ENCODE peak calls at places on chromosomes 12 and 14, in four cellular contexts. D is GM20000, C is endothelial cell, X is GM12878. N is an unnamed sample.
A peak's percentile ranks its signal among the peaks of the same experiment; 100 is the strongest.

GRCh38 chr12:10400829-10401228 is 8.7 kb downstream of the KLRC4 start:
- DNase-seq in D (no peak), C (no peak), X (no peak), N (no peak)

GRCh38 chr12:29547151-29547561 is 49.7 kb upstream of the OVCH1 start:
- DNase-seq in D (no peak), C (no peak), X (no peak), N (no peak)

GRCh38 chr14:103808403-103809001 is 38.9 kb downstream of the PPP1R13B start:
- DNase-seq in D (peak; percentile 52), C (peak; percentile 78), X (no peak), N (peak; percentile 75)

GRCh38 chr14:28083456-28083855 is 683.1 kb upstream of the FOXG1 start:
- DNase-seq in D (no peak), C (no peak), X (no peak), N (no peak)

GRCh38 chr12:94305293-94305957 is 154.2 kb downstream of the CEP83 start:
- DNase-seq in D (no peak), C (no peak), X (peak; percentile 67), N (no peak)

GRCh38 chr12:39959016-39959415 is 146.9 kb downstream of the SLC2A13 start:
- DNase-seq in D (no peak), C (no peak), X (no peak), N (no peak)

GRCh38 chr14:105855893-105856675 is 329.7 kb downstream of the TMEM121 start:
- DNase-seq in D (peak; percentile 3), C (no peak), X (no peak), N (peak; percentile 58)

GRCh38 chr14:90491221-90491867 is 94.5 kb downstream of the CALM1 start:
- DNase-seq in D (no peak), C (no peak), X (no peak), N (peak; percentile 73)

GRCh38 chr12:91704446-91704845 is 441.2 kb downstream of the BTG1 start:
- DNase-seq in D (no peak), C (no peak), X (no peak), N (no peak)

GRCh38 chr12:93990832-93991748 is 157.3 kb upstream of the PLXNC1 start:
- DNase-seq in D (no peak), C (peak; percentile 21), X (no peak), N (no peak)

GRCh38 chr14:21978184-21978998 is 304.8 kb upstream of the OR4E1 start:
- DNase-seq in D (peak; percentile 59), C (peak; percentile 68), X (no peak), N (no peak)

GRCh38 chr12:123801573-123802178 is 39.6 kb downstream of the DNAH10 start:
- DNase-seq in D (peak; percentile 38), C (no peak), X (no peak), N (no peak)

GRCh38 chr12:10511756-10512355 is 6.2 kb downstream of the EIF2S3B start:
- DNase-seq in D (no peak), C (no peak), X (no peak), N (no peak)

GRCh38 chr12:70876952-70877351 is 43.6 kb downstream of the PTPRR start:
- DNase-seq in D (no peak), C (no peak), X (no peak), N (no peak)

GRCh38 chr12:49664591-49665146 is 41.3 kb downstream of the PRPF40B start:
- DNase-seq in D (peak; percentile 67), C (peak; percentile 52), X (no peak), N (no peak)

GRCh38 chr12:100672075-100672592 is 98.7 kb downstream of the GAS2L3 start:
- DNase-seq in D (peak; percentile 47), C (peak; percentile 45), X (no peak), N (no peak)

GRCh38 chr12:19624401-19624930 is 185.2 kb downstream of the AEBP2 start:
- DNase-seq in D (no peak), C (no peak), X (no peak), N (no peak)

GRCh38 chr12:96513681-96514080 is 24.3 kb downstream of the CFAP54 start:
- DNase-seq in D (no peak), C (no peak), X (no peak), N (no peak)

GRCh38 chr12:53098982-53099651 is 1.6 kb downstream of the IGFBP6 start:
- DNase-seq in D (peak; percentile 91), C (peak; percentile 85), X (no peak), N (peak; percentile 88)

GRCh38 chr14:56339855-56340701 is 221.9 kb downstream of the PELI2 start:
- DNase-seq in D (peak; percentile 57), C (peak; percentile 60), X (no peak), N (no peak)
- TF ChIP-seq CTCF in D (peak; percentile 86), C (peak; percentile 49), X (peak; percentile 81), N (peak; percentile 78)

GRCh38 chr14:67704484-67705089 is 2.9 kb downstream of the RDH12 start:
- DNase-seq in D (peak; percentile 69), C (peak; percentile 34), X (peak; percentile 45), N (no peak)
- TF ChIP-seq CTCF in D (peak; percentile 70), C (no peak), X (peak; percentile 77), N (peak; percentile 83)

GRCh38 chr12:112948806-112949205 is 10.5 kb downstream of the OAS3 start:
- DNase-seq in D (no peak), C (no peak), X (no peak), N (no peak)

GRCh38 chr12:112946236-112947000 is 8.1 kb downstream of the OAS3 start:
- DNase-seq in D (no peak), C (no peak), X (no peak), N (no peak)

GRCh38 chr12:112947761-112948160 is 9.5 kb downstream of the OAS3 start:
- DNase-seq in D (no peak), C (no peak), X (no peak), N (no peak)

GRCh38 chr12:112945515-112945914 is 7.2 kb downstream of the OAS3 start:
- DNase-seq in D (no peak), C (no peak), X (no peak), N (no peak)

GRCh38 chr12:112947314-112947713 is 9.0 kb downstream of the OAS3 start:
- DNase-seq in D (no peak), C (no peak), X (no peak), N (no peak)
- TF ChIP-seq CTCF in D (no peak), C (no peak), X (no peak), N (no peak)

GRCh38 chr12:1629338-1630080 is 478 bp downstream of the WNT5B start:
- DNase-seq in D (peak; percentile 66), C (peak; percentile 12), X (no peak), N (no peak)
- TF ChIP-seq CTCF in D (no peak), C (no peak), X (no peak), N (no peak)

DNA sequence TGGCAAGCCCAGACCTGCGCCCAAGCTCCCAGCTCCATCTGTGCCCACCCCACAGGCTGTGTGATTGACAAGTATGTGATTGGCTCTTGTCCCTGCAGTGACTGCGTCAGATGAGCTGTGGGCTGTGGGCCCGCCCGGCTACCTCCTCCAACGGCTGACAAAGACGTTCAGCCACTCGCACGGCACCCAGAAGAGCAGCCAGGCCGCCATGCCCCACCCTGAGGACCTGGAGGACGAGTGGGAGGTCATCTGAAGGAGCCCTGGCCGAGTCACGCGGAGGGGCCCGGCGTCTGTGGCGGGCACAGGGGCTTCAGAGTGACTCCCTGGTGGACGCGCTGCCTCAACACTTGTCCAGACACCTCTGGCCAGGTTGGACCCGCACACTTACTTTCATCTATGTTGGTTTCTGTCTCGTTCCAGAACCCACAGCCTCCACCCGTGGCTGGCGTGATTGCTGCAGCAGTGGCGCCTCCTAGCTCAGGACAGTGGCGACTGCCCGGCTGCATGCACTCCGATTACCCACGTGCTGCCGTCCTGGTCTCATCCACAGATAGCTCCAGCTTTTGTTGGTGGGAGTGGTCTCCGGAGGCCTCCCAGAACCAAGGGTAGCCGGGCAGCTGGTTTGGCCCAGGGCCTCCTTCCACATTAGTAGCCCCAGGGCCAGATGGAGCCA is 11.4 kb downstream of the ANKRD9 start:
- DNase-seq in D (no peak), C (no peak), X (no peak), N (no peak)
- TF ChIP-seq CTCF in D (no peak), C (no peak), X (no peak), N (peak; percentile 41)